ENCODE peak calls at places on chromosomes 13 and 19, in nine cellular contexts. R, P, Y, L, A, T, J, N and B are unnamed samples.

GRCh38 chr13:51801631-51802099 is 2.3 kb downstream of the DHRS12 start:
- DNase-seq in R (peak), P (peak), Y (peak), L (no peak), A (no peak), T (no peak), J (no peak), N (no peak), B (no peak)

GRCh38 chr19:5058456-5059190 is 89.7 kb downstream of the KDM4B start:
- DNase-seq in R (no peak), P (peak), Y (no peak), L (no peak), A (peak), T (no peak), J (no peak), N (no peak), B (no peak)

GRCh38 chr13:39374741-39375189 is 228.2 kb downstream of the LHFPL6 start:
- DNase-seq in R (no peak), P (no peak), Y (no peak), L (no peak), A (no peak), T (no peak), J (no peak), N (no peak), B (no peak)

GRCh38 chr13:48775285-48775684 is 121.6 kb downstream of the CYSLTR2 start:
- DNase-seq in R (no peak), P (no peak), Y (no peak), L (no peak), A (peak), T (peak), J (no peak), N (no peak), B (no peak)

GRCh38 chr19:7447648-7448047 is 41.2 kb downstream of the PEX11G start:
- DNase-seq in R (no peak), P (no peak), Y (no peak), L (no peak), A (no peak), T (no peak), J (no peak), N (no peak), B (no peak)

GRCh38 chr19:15995536-15995935 is 46.7 kb downstream of the OR10H4 start:
- DNase-seq in R (no peak), P (no peak), Y (no peak), L (no peak), A (no peak), T (no peak), J (no peak), N (no peak), B (no peak)

GRCh38 chr19:30852168-30852567 is 480.0 kb downstream of the ZNF536 start:
- DNase-seq in R (no peak), P (no peak), Y (no peak), L (no peak), A (no peak), T (no peak), J (no peak), N (no peak), B (no peak)

GRCh38 chr19:1690570-1691307 is 38.3 kb upstream of the TCF3 start:
- DNase-seq in R (peak), P (peak), Y (peak), L (no peak), A (no peak), T (peak), J (peak), N (peak), B (peak)

GRCh38 chr13:75458696-75459422 is 23.1 kb downstream of the TBC1D4 start:
- DNase-seq in R (peak), P (no peak), Y (peak), L (no peak), A (no peak), T (peak), J (peak), N (peak), B (peak)

GRCh38 chr13:49499889-49500660 is 4.3 kb downstream of the PHF11 start:
- DNase-seq in R (no peak), P (peak), Y (no peak), L (no peak), A (peak), T (peak), J (no peak), N (no peak), B (no peak)

GRCh38 chr13:50724438-50724837 is 119.1 kb downstream of the DLEU7 start:
- DNase-seq in R (no peak), P (no peak), Y (no peak), L (no peak), A (no peak), T (no peak), J (no peak), N (no peak), B (no peak)
- TF ChIP-seq CTCF in R (no peak), P (no peak), Y (no peak), L (no peak), A (no peak), T (no peak), J (no peak), N (no peak), B (no peak)

GRCh38 chr13:66994498-66995365 is 235.4 kb downstream of the PCDH9 start:
- DNase-seq in R (no peak), P (no peak), Y (no peak), L (no peak), A (no peak), T (no peak), J (no peak), N (peak), B (no peak)

GRCh38 chr13:66992683-66993082 is 237.5 kb downstream of the PCDH9 start:
- DNase-seq in R (no peak), P (no peak), Y (no peak), L (no peak), A (no peak), T (peak), J (no peak), N (no peak), B (no peak)

GRCh38 chr13:66995366-66995663 is 234.8 kb downstream of the PCDH9 start:
- DNase-seq in R (no peak), P (no peak), Y (no peak), L (no peak), A (no peak), T (no peak), J (no peak), N (peak), B (no peak)

GRCh38 chr13:66992183-66992582 is 238.0 kb downstream of the PCDH9 start:
- DNase-seq in R (no peak), P (no peak), Y (no peak), L (no peak), A (peak), T (peak), J (no peak), N (no peak), B (no peak)

GRCh38 chr13:66994097-66994496 is 236.0 kb downstream of the PCDH9 start:
- DNase-seq in R (peak), P (peak), Y (peak), L (no peak), A (peak), T (peak), J (peak), N (peak), B (peak)
- TF ChIP-seq CTCF in R (peak), P (peak), Y (peak), L (peak), A (peak), T (peak), J (peak), N (peak), B (peak)

GRCh38 chr13:85816413-85816812 is 17.2 kb upstream of the SLITRK6 start:
- DNase-seq in R (no peak), P (no peak), Y (no peak), L (no peak), A (no peak), T (peak), J (no peak), N (no peak), B (no peak)
- TF ChIP-seq CTCF in R (no peak), P (no peak), Y (no peak), L (no peak), A (no peak), T (peak), J (no peak), N (no peak), B (no peak)

GRCh38 chr13:114113961-114114360 is 18.5 kb downstream of the RASA3 start:
- DNase-seq in R (no peak), P (no peak), Y (peak), L (no peak), A (no peak), T (no peak), J (no peak), N (no peak), B (no peak)
- TF ChIP-seq CTCF in R (no peak), P (no peak), Y (no peak), L (no peak), A (no peak), T (no peak), J (no peak), N (no peak), B (no peak)